ENCODE peak calls at places on chromosomes 1 and 21, in nine cellular contexts. K is A549, N is stomach, J is cardiac fibroblast, B is prostate gland, R is AG04450, H is neuronal stem cell, O is brain microvascular endothelial cell, G is lower leg skin. D is an unnamed sample.

GRCh38 chr1:2383576-2383975 is 7.8 kb downstream of the MORN1 start:
- DNase-seq in N (no peak), R (no peak), K (no peak), G (no peak), O (no peak), H (no peak), J (no peak), B (no peak), D (no peak)

GRCh38 chr1:175871647-175872046 is 128.3 kb upstream of the TNR start:
- DNase-seq in R (no peak), J (no peak), H (no peak), G (no peak), O (no peak), K (no peak), N (no peak), B (no peak), D (no peak)

GRCh38 chr1:72283204-72284083 is 1.1 kb upstream of the NEGR1 start:
- DNase-seq in H (peak; percentile 67), O (peak; percentile 83), N (peak; percentile 52), G (peak; percentile 60), K (no peak), J (peak; percentile 83), B (peak; percentile 26), R (peak; percentile 32), D (peak; percentile 61)

GRCh38 chr1:147586412-147586811 is 45.1 kb downstream of the BCL9 start:
- DNase-seq in H (peak; percentile 21), G (no peak), K (no peak), B (no peak), R (no peak), J (no peak), N (no peak), O (no peak), D (no peak)

GRCh38 chr21:14942801-14943490 is 121.9 kb downstream of the NRIP1 start:
- DNase-seq in K (no peak), R (peak; percentile 23), O (peak; percentile 45), H (no peak), B (no peak), J (peak; percentile 43), N (no peak), G (no peak), D (peak; percentile 24)

GRCh38 chr21:34154878-34155277 is 81.5 kb downstream of the MRPS6 start:
- DNase-seq in B (no peak), G (no peak), O (no peak), N (no peak), J (no peak), K (no peak), H (no peak), R (no peak), D (no peak)

GRCh38 chr1:215407575-215407974 is 159.5 kb upstream of the KCTD3 start:
- DNase-seq in B (no peak), O (no peak), R (peak; percentile 11), N (no peak), G (peak; percentile 27), H (no peak), J (no peak), K (no peak), D (peak; percentile 62)

GRCh38 chr1:243421784-243422183 is 165.9 kb downstream of the SDCCAG8 start:
- DNase-seq in R (peak; percentile 58), N (peak; percentile 67), O (peak; percentile 75), H (no peak), K (peak; percentile 18), G (no peak), J (peak; percentile 74), B (peak; percentile 32), D (peak; percentile 71)

GRCh38 chr1:245060684-245061374 is 94.0 kb upstream of the KIF26B start:
- DNase-seq in G (no peak), O (no peak), H (no peak), N (peak; percentile 40), K (no peak), R (no peak), B (no peak), J (peak; percentile 95), D (peak; percentile 9)

GRCh38 chr1:75133754-75134655 is at the start of gene LHX8:
- DNase-seq in J (no peak), K (no peak), R (no peak), N (no peak), H (peak; percentile 67), G (no peak), B (no peak), O (no peak), D (no peak)

GRCh38 chr21:43921602-43921978 is 56.6 kb downstream of the AGPAT3 start:
- DNase-seq in B (no peak), O (no peak), H (no peak), R (no peak), J (no peak), K (no peak), G (no peak), N (no peak), D (no peak)

GRCh38 chr1:170290971-170291370 is 145.2 kb downstream of the NTMT2 start:
- DNase-seq in N (no peak), G (no peak), R (no peak), B (no peak), H (no peak), J (no peak), O (peak; percentile 25), K (no peak), D (peak; percentile 70)

GRCh38 chr21:43900690-43901089 is 35.7 kb downstream of the AGPAT3 start:
- DNase-seq in K (no peak), B (no peak), H (no peak), G (no peak), N (no peak), R (no peak), O (no peak), J (no peak), D (no peak)

DNA sequence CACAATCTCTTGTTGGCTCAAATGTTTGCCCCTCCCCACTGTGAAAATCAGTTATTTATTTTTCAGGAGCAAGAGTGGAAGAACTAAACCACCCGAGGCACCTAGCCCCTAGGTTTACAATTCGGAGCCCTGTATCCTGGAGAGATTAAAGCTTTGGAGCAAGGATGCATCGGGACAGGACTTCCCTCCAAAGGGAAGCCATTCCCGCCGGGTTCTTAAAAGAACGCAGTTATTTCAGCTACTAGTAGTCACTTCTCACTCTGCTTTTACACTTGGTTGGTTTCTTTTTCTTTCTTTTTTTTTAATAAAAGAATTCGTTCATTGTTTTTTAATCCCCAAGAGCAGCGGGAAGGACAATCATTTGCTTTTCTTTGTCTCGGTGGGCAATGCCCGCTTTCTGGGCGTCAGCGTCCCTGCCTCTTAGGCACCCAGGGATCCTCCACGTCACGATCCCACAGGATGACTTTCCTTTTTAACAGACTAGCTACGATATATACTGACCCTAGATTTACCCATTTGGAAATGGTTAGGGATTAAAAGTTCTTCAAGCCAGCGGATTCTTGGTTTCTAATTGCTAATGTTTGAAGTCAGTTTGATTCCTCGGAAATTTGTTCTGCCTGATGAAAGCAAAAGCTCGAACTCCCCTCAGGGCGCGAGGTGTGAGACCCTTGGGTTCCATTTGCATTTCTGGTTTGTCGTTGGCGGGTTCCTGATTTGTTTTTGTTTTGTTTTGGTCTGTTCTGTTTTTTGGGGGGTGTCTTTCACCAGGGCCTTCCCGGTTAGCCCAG is 9.0 kb downstream of the TBX15 start:
- DNase-seq in R (no peak), O (no peak), J (no peak), G (no peak), H (no peak), B (no peak), N (no peak), K (no peak), D (peak; percentile 56)
- H3K4me3 ChIP-seq in R (no peak overlapping the region), O (peak overlapping the region; percentile 18), J (no peak overlapping the region), G (no peak overlapping the region), H (no peak overlapping the region), B (no peak overlapping the region), N (no peak overlapping the region), K (no peak overlapping the region), D (peak overlapping the region; percentile 27)

GRCh38 chr1:23010734-23011449 is 4.8 kb downstream of the TEX46 start:
- DNase-seq in N (no peak), B (no peak), G (no peak), K (peak; percentile 48), H (no peak), J (peak; percentile 33), R (no peak), O (peak; percentile 90), D (peak; percentile 92)
- H3K4me3 ChIP-seq in N (no peak overlapping the region), B (no peak overlapping the region), G (no peak overlapping the region), K (no peak overlapping the region), H (no peak overlapping the region), J (no peak overlapping the region), R (no peak overlapping the region), O (no peak overlapping the region), D (no peak overlapping the region)

GRCh38 chr1:51344276-51344601 is 13.9 kb upstream of the TTC39A start:
- DNase-seq in O (no peak), R (no peak), H (no peak), K (no peak), N (no peak), J (no peak), G (no peak), B (no peak), D (no peak)
- H3K4me3 ChIP-seq in O (no peak overlapping the region), R (no peak overlapping the region), H (no peak overlapping the region), K (no peak overlapping the region), N (peak overlapping the region; percentile 39), J (no peak overlapping the region), G (no peak overlapping the region), B (peak overlapping the region; percentile 36), D (no peak overlapping the region)

GRCh38 chr1:169113613-169114119 is 7.2 kb downstream of the ATP1B1 start:
- DNase-seq in B (no peak), H (no peak), J (peak; percentile 82), R (peak; percentile 72), N (no peak), G (no peak), K (peak; percentile 83), O (peak; percentile 90), D (peak; percentile 87)

GRCh38 chr1:169110691-169111447 is 4.4 kb downstream of the ATP1B1 start:
- DNase-seq in K (no peak), N (no peak), H (no peak), O (peak; percentile 48), R (no peak), B (no peak), J (peak; percentile 78), G (no peak), D (peak; percentile 22)

GRCh38 chr1:169110265-169110664 is 3.8 kb downstream of the ATP1B1 start:
- DNase-seq in R (no peak), J (no peak), K (no peak), G (no peak), B (no peak), N (peak; percentile 65), H (no peak), O (no peak), D (no peak)

GRCh38 chr1:169111472-169111871 is 5.0 kb downstream of the ATP1B1 start:
- DNase-seq in R (no peak), N (no peak), B (no peak), H (no peak), G (no peak), K (no peak), O (no peak), J (no peak), D (no peak)

GRCh38 chr1:169112241-169112640 is 5.8 kb downstream of the ATP1B1 start:
- DNase-seq in K (no peak), J (peak; percentile 47), G (no peak), O (no peak), N (no peak), B (no peak), R (no peak), H (no peak), D (no peak)
- H3K4me3 ChIP-seq in K (peak overlapping the region; percentile 92), J (no peak overlapping the region), G (no peak overlapping the region), O (no peak overlapping the region), N (no peak overlapping the region), B (no peak overlapping the region), R (no peak overlapping the region), H (no peak overlapping the region), D (no peak overlapping the region)

GRCh38 chr1:166920561-166921475 is 44.8 kb upstream of the TADA1 start:
- DNase-seq in G (no peak), B (no peak), N (no peak), J (no peak), O (no peak), H (peak; percentile 44), R (no peak), K (no peak), D (no peak)
- H3K4me3 ChIP-seq in G (no peak overlapping the region), B (peak overlapping the region; percentile 19), N (peak overlapping the region; percentile 40), J (no peak overlapping the region), O (peak overlapping the region; percentile 22), H (peak overlapping the region; percentile 73), R (no peak overlapping the region), K (peak overlapping the region; percentile 37), D (no peak overlapping the region)

D was measured in fibroblast of mammary gland.